ENCODE peak calls at places on chromosomes 13 and 19, in five cellular contexts. One of them, this sample, is unnamed.

GRCh38 chr13:112069063-112069726 is 2.2 kb downstream of the SOX1 start:
- DNase-seq in body of pancreas: no peak
- DNase-seq in ovary: no peak
- DNase-seq in HCT116: no peak
- DNase-seq in ascending aorta: no peak
- DNase-seq in this sample: no peak

GRCh38 chr13:42017264-42017663 is 31.2 kb upstream of the DGKH start:
- DNase-seq in ovary: no peak
- DNase-seq in body of pancreas: no peak
- DNase-seq in HCT116: no peak
- DNase-seq in ascending aorta: no peak
- DNase-seq in this sample: no peak

GRCh38 chr19:52662631-52663030 is 24.5 kb upstream of the ZNF83 start:
- DNase-seq in body of pancreas: no peak
- DNase-seq in ovary: no peak
- DNase-seq in HCT116: peak; percentile 33
- DNase-seq in ascending aorta: no peak
- DNase-seq in this sample: no peak

GRCh38 chr13:23667750-23668149 is 97.5 kb downstream of the TNFRSF19 start:
- DNase-seq in ascending aorta: no peak
- DNase-seq in body of pancreas: no peak
- DNase-seq in ovary: no peak
- DNase-seq in HCT116: no peak
- DNase-seq in this sample: no peak

GRCh38 chr13:66915596-66916185 is 314.4 kb downstream of the PCDH9 start:
- DNase-seq in body of pancreas: no peak
- DNase-seq in ovary: no peak
- DNase-seq in HCT116: no peak
- DNase-seq in ascending aorta: no peak
- DNase-seq in this sample: no peak

GRCh38 chr13:52348081-52348480 is 57.9 kb downstream of the THSD1 start:
- DNase-seq in ascending aorta: no peak
- DNase-seq in body of pancreas: no peak
- DNase-seq in HCT116: peak; percentile 34
- DNase-seq in ovary: no peak
- DNase-seq in this sample: no peak

GRCh38 chr19:6076675-6077463 is 33.4 kb downstream of the RFX2 start:
- DNase-seq in ascending aorta: no peak
- DNase-seq in HCT116: no peak
- DNase-seq in body of pancreas: no peak
- DNase-seq in ovary: no peak
- DNase-seq in this sample: no peak

GRCh38 chr19:6793973-6794372 is 21.5 kb downstream of the VAV1 start:
- DNase-seq in HCT116: no peak
- DNase-seq in ascending aorta: no peak
- DNase-seq in body of pancreas: no peak
- DNase-seq in ovary: no peak
- DNase-seq in this sample: no peak

GRCh38 chr19:7119582-7119981 is 50.1 kb downstream of the ZNF557 start:
- DNase-seq in ovary: no peak
- DNase-seq in ascending aorta: no peak
- DNase-seq in body of pancreas: no peak
- DNase-seq in HCT116: no peak
- DNase-seq in this sample: no peak

GRCh38 chr13:32585625-32586021 is 629 bp upstream of the PDS5B start:
- DNase-seq in ovary: peak; percentile 40
- DNase-seq in ascending aorta: no peak
- DNase-seq in body of pancreas: peak; percentile 23
- DNase-seq in HCT116: no peak
- DNase-seq in this sample: peak; percentile 37

GRCh38 chr13:75803175-75803611 is 167.1 kb downstream of the LMO7 start:
- DNase-seq in ascending aorta: no peak
- DNase-seq in ovary: no peak
- DNase-seq in HCT116: no peak
- DNase-seq in body of pancreas: peak; percentile 19
- DNase-seq in this sample: no peak

GRCh38 chr13:28037399-28037798 is 48.9 kb upstream of the URAD start:
- DNase-seq in HCT116: peak; percentile 56
- DNase-seq in ovary: no peak
- DNase-seq in body of pancreas: no peak
- DNase-seq in ascending aorta: no peak
- DNase-seq in this sample: no peak

DNA sequence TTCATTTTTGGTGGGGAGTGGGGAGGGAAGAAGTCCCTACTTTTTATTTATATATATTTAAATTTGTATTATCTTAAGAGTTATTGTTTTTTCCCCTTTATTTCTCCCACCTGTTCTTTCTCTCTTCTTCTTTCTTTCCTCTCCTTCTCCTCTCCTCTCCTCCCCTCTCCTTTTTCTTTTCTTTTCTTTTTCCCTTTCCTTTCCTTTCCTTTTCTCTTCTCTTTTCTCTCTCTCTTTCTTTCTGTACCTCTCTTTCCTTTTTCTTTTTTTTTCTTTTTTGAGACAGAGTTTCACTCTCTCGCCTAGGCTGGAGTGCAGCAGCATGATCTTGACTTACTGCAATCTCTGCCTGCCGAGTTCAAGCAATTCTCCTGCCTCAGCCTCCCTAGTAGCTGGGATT is 1.9 kb downstream of the BCKDHA start:
- DNase-seq in body of pancreas: no peak
- DNase-seq in HCT116: no peak
- DNase-seq in ovary: no peak
- DNase-seq in ascending aorta: no peak
- DNase-seq in this sample: no peak
- H3K4me1 ChIP-seq in body of pancreas: peaks cover 33% of the 10 kb centered on the region
- H3K4me1 ChIP-seq in HCT116: peaks cover 21% of the 10 kb centered on the region
- H3K4me1 ChIP-seq in ovary: peaks cover 5% of the 10 kb centered on the region
- H3K4me1 ChIP-seq in ascending aorta: peaks cover 9% of the 10 kb centered on the region
- H3K4me1 ChIP-seq in this sample: peaks cover 6% of the 10 kb centered on the region

GRCh38 chr19:8486661-8487136 is 15.7 kb downstream of the PRAM1 start:
- DNase-seq in body of pancreas: no peak
- DNase-seq in ascending aorta: no peak
- DNase-seq in HCT116: no peak
- DNase-seq in ovary: no peak
- DNase-seq in this sample: no peak

GRCh38 chr19:8485561-8486371 is 16.7 kb downstream of the PRAM1 start:
- DNase-seq in HCT116: no peak
- DNase-seq in ascending aorta: no peak
- DNase-seq in ovary: no peak
- DNase-seq in body of pancreas: no peak
- DNase-seq in this sample: no peak

GRCh38 chr19:8488351-8488750 is 14.1 kb downstream of the PRAM1 start:
- DNase-seq in HCT116: no peak
- DNase-seq in ovary: no peak
- DNase-seq in ascending aorta: no peak
- DNase-seq in body of pancreas: no peak
- DNase-seq in this sample: no peak

GRCh38 chr19:8489591-8490394 is 12.6 kb downstream of the PRAM1 start:
- DNase-seq in ovary: no peak
- DNase-seq in HCT116: no peak
- DNase-seq in body of pancreas: no peak
- DNase-seq in ascending aorta: no peak
- DNase-seq in this sample: no peak

DNA sequence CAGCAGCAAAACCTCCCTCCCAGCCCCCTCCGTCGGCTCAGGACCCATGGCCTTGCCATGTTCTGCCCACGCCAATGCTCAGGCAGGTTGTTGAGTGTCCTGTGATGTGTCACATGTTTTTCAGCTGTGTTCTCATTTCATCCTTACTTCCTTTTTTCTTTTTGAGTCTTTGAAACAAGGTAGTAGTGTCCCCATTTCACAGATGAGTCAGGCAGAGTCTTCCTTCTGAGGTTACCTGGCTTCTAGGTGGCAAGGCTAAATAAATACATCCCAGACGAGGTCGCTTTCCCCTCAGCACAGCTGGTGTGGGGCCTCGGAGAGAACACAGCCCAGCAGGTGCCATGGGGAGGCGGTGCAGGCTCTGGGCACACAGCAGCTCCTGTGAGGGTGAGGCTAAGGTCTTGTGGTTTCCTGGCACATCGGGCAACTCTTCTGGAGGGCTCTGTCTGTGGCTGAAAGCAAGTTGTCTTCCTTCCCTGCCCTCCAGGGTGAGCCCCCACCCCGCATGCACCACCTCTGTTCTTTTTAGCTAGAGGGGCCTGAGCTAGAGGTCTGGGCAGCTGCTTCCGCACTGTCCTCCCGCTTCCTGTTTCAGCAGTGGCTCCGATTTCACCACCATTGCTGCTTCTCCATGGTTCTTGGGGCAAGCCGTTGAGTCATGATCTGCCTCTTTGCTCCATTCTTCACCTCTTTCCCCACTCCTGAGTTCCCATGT is 15.1 kb downstream of the PRAM1 start:
- DNase-seq in HCT116: no peak
- DNase-seq in ascending aorta: peak; percentile 26
- DNase-seq in body of pancreas: no peak
- DNase-seq in ovary: no peak
- DNase-seq in this sample: no peak
- TF ChIP-seq CTCF in HCT116: no peak
- TF ChIP-seq CTCF in ascending aorta: no peak
- TF ChIP-seq CTCF in body of pancreas: no peak
- TF ChIP-seq CTCF in ovary: no peak
- TF ChIP-seq CTCF in this sample: no peak

DNA sequence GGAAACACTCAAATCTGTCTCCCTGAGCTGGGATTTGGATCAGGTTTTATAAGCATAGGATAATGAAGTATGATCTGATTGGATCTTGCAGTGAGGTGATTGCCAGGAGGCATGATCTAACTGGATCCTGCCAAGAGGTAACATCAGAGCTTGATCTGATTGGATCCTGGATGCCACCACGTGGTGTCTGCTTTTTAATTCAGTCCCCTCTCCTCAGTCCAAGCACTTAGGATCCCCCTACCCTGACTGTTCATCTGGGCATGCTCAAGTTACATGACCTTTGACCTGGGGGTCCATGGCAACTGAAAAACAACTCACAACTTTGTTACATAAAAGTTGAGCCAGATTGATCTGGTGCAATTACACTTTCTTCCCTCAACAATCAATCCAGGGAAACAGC is 47.5 kb upstream of the LSM14A start:
- DNase-seq in HCT116: no peak
- DNase-seq in ascending aorta: no peak
- DNase-seq in body of pancreas: peak; percentile 38
- DNase-seq in ovary: no peak
- DNase-seq in this sample: no peak
- H3K4me3 ChIP-seq in HCT116: no peak overlapping the region
- H3K4me3 ChIP-seq in ascending aorta: no peak overlapping the region
- H3K4me3 ChIP-seq in body of pancreas: no peak overlapping the region
- H3K4me3 ChIP-seq in ovary: no peak overlapping the region
- H3K4me3 ChIP-seq in this sample: no peak overlapping the region

GRCh38 chr19:30743702-30744101 is 371.5 kb downstream of the ZNF536 start:
- DNase-seq in ovary: no peak
- DNase-seq in ascending aorta: no peak
- DNase-seq in HCT116: no peak
- DNase-seq in body of pancreas: no peak
- DNase-seq in this sample: no peak

GRCh38 chr19:30739394-30739793 is 367.2 kb downstream of the ZNF536 start:
- DNase-seq in ovary: no peak
- DNase-seq in ascending aorta: no peak
- DNase-seq in body of pancreas: no peak
- DNase-seq in HCT116: no peak
- DNase-seq in this sample: no peak

GRCh38 chr19:30742981-30743380 is 370.8 kb downstream of the ZNF536 start:
- DNase-seq in ovary: no peak
- DNase-seq in ascending aorta: no peak
- DNase-seq in body of pancreas: no peak
- DNase-seq in HCT116: no peak
- DNase-seq in this sample: no peak

GRCh38 chr19:30742539-30742938 is 370.4 kb downstream of the ZNF536 start:
- DNase-seq in ascending aorta: no peak
- DNase-seq in ovary: no peak
- DNase-seq in HCT116: no peak
- DNase-seq in body of pancreas: no peak
- DNase-seq in this sample: no peak

GRCh38 chr19:30741539-30741938 is 369.4 kb downstream of the ZNF536 start:
- DNase-seq in HCT116: no peak
- DNase-seq in ascending aorta: no peak
- DNase-seq in body of pancreas: no peak
- DNase-seq in ovary: no peak
- DNase-seq in this sample: no peak
- H3K4me1 ChIP-seq in HCT116: no peaks in the 10 kb centered on the region
- H3K4me1 ChIP-seq in ascending aorta: no peaks in the 10 kb centered on the region
- H3K4me1 ChIP-seq in body of pancreas: no peaks in the 10 kb centered on the region
- H3K4me1 ChIP-seq in ovary: no peaks in the 10 kb centered on the region
- H3K4me1 ChIP-seq in this sample: no peaks in the 10 kb centered on the region

GRCh38 chr19:799076-799881 is 2.0 kb downstream of the PTBP1 start:
- DNase-seq in HCT116: no peak
- DNase-seq in body of pancreas: no peak
- DNase-seq in ovary: peak; percentile 47
- DNase-seq in ascending aorta: no peak
- DNase-seq in this sample: no peak
- TF ChIP-seq CTCF in HCT116: peak; percentile 30
- TF ChIP-seq CTCF in body of pancreas: peak; percentile 27
- TF ChIP-seq CTCF in ovary: no peak
- TF ChIP-seq CTCF in ascending aorta: no peak
- TF ChIP-seq CTCF in this sample: no peak

DNA sequence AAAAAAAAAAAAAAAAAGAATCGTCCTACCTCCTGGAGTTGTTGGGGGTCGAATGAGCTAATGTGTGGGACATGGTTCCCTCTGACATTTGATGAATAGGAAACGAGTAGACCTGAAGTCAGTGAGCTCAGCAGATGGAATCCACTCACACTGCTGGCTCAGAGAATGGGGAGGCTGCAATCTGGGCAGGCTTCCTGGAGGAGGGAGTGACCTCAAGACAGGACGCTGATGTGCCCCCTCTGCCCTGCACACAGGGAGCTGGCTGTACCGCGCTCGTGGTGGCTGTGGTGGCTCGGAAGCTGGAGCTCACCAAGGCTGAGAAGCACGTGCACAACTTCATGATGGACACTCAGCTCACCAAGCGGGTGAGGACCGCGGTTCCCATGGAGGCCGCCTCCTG is 19.8 kb upstream of the ARRDC2 start:
- DNase-seq in ovary: no peak
- DNase-seq in body of pancreas: no peak
- DNase-seq in ascending aorta: no peak
- DNase-seq in HCT116: no peak
- DNase-seq in this sample: no peak
- H3K4me3 ChIP-seq in ovary: no peak overlapping the region
- H3K4me3 ChIP-seq in body of pancreas: no peak overlapping the region
- H3K4me3 ChIP-seq in ascending aorta: no peak overlapping the region
- H3K4me3 ChIP-seq in HCT116: no peak overlapping the region
- H3K4me3 ChIP-seq in this sample: no peak overlapping the region

DNA sequence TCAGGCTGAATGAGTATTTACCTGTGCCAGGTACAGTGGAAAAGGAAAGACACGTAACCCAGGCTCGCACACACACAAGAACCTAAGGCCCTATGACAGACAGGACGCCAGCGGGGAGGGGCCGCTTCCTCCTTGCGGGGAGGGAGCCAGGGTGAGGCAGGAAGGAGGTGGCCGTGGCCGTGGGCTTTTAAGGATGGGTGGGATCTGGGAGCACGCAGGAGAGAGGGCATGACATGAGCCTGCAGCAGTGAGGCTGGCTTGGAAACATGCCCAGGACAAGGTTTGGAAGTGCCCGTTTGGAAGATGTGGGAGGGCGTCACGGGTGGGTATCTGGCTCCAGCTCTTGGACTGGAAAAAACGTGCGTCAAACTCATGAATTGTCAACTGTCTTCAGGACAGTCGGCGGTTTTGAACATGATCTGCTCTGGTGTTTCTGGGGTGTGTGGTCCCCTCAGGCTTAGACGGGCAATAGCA is 20.1 kb downstream of the SH3GL1 start:
- DNase-seq in body of pancreas: peak; percentile 21
- DNase-seq in ascending aorta: no peak
- DNase-seq in HCT116: no peak
- DNase-seq in ovary: no peak
- DNase-seq in this sample: no peak
- H3K4me1 ChIP-seq in body of pancreas: peaks cover 65% of the 10 kb centered on the region
- H3K4me1 ChIP-seq in ascending aorta: peaks cover 37% of the 10 kb centered on the region
- H3K4me1 ChIP-seq in HCT116: peaks cover 60% of the 10 kb centered on the region
- H3K4me1 ChIP-seq in ovary: peaks cover 15% of the 10 kb centered on the region
- H3K4me1 ChIP-seq in this sample: peaks cover 23% of the 10 kb centered on the region